ENCODE peak calls at places on chromosomes 6 and 20, in four cellular contexts. G is HepG2, E is K562, Y is SK-N-SH. W is an unnamed sample.

GRCh38 chr20:59933296-59933848 is at the start of gene SYCP2:
- DNase-seq in G (no peak), E (peak), Y (peak), W (no peak)

GRCh38 chr6:101607286-101607685 is 213.8 kb downstream of the GRIK2 start:
- DNase-seq in G (no peak), E (no peak), Y (no peak), W (no peak)

GRCh38 chr6:133741375-133741861 is 147.5 kb upstream of the TCF21 start:
- DNase-seq in G (no peak), E (no peak), Y (no peak), W (no peak)

GRCh38 chr6:155117266-155117665 is 122.2 kb downstream of the TIAM2 start:
- DNase-seq in G (no peak), E (no peak), Y (no peak), W (no peak)

GRCh38 chr20:44615876-44616603 is 33.7 kb downstream of the PKIG start:
- DNase-seq in G (no peak), E (no peak), Y (no peak), W (no peak)

GRCh38 chr20:34948030-34948429 is 7.6 kb downstream of the GSS start:
- DNase-seq in G (no peak), E (no peak), Y (no peak), W (no peak)

GRCh38 chr6:159989882-159990480 is 21.1 kb downstream of the IGF2R start:
- DNase-seq in G (no peak), E (no peak), Y (no peak), W (no peak)

GRCh38 chr20:53128024-53128423 is 155.9 kb downstream of the TSHZ2 start:
- DNase-seq in G (no peak), E (no peak), Y (no peak), W (no peak)

GRCh38 chr20:722822-723644 is 45.3 kb downstream of the SLC52A3 start:
- DNase-seq in G (no peak), E (no peak), Y (no peak), W (no peak)

GRCh38 chr6:146847426-146847825 is 248.7 kb downstream of the ADGB start:
- DNase-seq in G (no peak), E (no peak), Y (no peak), W (no peak)

GRCh38 chr6:19444481-19444880 is 392.7 kb upstream of the ID4 start:
- DNase-seq in G (no peak), E (no peak), Y (no peak), W (no peak)

GRCh38 chr20:11511816-11512215 is 405.9 kb upstream of the BTBD3 start:
- DNase-seq in G (no peak), E (no peak), Y (no peak), W (peak)

GRCh38 chr6:15184441-15184861 is 61.4 kb upstream of the JARID2 start:
- DNase-seq in G (no peak), E (no peak), Y (no peak), W (peak)

GRCh38 chr20:50366270-50367103 is 143.7 kb upstream of the PTPN1 start:
- DNase-seq in G (peak), E (no peak), Y (peak), W (no peak)

GRCh38 chr6:156980515-156980914 is 203.3 kb downstream of the ARID1B start:
- DNase-seq in G (no peak), E (no peak), Y (peak), W (no peak)

DNA sequence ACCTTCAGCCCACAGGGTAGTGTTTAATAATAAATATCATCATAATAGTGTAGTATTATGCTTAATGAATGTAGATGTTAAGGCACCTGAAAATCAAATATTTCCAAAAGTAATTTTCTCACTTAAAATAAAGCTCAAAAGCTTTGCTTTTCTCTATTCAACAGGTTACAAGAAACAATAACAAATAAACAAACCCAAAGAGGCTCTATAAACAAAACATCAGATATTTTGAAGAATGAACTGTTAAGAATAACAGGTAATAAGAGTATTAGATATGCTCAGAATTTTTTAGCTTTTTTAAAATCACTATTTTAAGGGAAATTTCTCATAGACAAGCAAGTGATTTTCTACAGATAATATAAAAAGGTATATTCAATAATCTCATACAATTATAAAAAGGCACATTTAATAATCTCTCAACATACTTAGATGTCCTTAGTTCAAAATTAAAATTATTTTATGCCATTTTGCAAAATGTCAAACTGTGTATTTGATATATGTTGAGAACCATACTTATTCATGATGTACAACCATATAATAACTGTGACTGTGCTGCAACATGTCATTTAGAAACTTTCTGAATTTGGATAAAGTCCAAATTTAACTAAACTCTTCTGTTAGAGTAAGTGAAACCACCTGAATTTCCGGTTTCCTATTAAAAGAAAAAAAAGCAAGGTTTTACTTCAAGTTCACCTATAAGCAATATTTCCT is 35.8 kb downstream of the PHIP start:
- DNase-seq in G (no peak), E (no peak), Y (no peak), W (peak)
- TF ChIP-seq FOXM1 in G (no peak), E (no peak), Y (no peak), W (peak)

DNA sequence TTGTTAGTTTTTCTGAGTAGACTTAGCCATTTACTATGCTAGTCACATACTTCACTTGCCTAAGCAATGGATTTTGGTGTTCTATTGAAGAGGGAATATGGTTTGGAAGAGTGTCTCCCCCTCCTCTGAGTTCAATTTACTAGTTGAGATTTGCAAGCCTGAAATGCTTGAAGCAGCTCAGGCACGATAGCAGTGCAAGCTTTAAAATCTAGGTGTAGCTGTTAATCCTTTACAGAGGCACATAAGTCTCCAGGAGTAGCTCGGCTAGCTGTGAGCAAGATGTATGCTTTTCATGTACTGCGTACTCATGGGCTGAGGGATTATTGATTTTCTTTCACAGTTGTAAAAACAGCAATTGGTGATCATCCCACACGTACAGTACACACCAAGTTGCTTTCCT is 745 bp downstream of the FLRT3 start:
- DNase-seq in G (peak), E (no peak), Y (no peak), W (no peak)
- TF ChIP-seq CTCF in G (no peak), E (no peak), Y (no peak), W (no peak)

DNA sequence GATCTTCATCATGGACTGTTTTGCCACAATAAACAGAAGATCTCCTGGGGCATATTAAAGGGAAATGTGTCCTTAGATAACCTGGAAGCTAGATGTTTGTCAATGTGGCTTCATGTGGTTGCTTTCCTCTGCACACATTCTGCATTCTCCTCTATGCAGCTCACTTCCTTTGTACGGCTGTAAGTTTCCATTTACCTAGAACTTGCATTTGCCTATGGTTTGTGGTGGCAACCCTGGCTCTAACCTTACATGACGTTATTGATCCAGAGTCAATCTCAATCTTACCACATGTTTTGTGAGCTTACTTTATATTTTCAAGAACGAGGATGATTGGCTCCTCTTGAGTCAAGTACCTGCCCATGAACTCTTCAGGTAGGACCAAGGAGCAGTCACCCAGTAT is 863.1 kb downstream of the MAFB start:
- DNase-seq in G (no peak), E (no peak), Y (no peak), W (peak)
- TF ChIP-seq FOXM1 in G (no peak), E (no peak), Y (no peak), W (no peak)

GRCh38 chr6:139250296-139251274 is 41.2 kb downstream of the TXLNB start:
- DNase-seq in G (peak), E (peak), Y (peak), W (no peak)
- TF ChIP-seq CTCF in G (peak), E (peak), Y (peak), W (peak)

GRCh38 chr6:89940225-89941027 is 46.2 kb downstream of the GJA10 start:
- DNase-seq in G (peak), E (peak), Y (peak), W (peak)

GRCh38 chr6:89939144-89939543 is 44.9 kb downstream of the GJA10 start:
- DNase-seq in G (no peak), E (no peak), Y (no peak), W (no peak)

GRCh38 chr6:89934685-89935366 is 40.6 kb downstream of the GJA10 start:
- DNase-seq in G (no peak), E (peak), Y (peak), W (no peak)

GRCh38 chr6:89936177-89936576 is 41.9 kb downstream of the GJA10 start:
- DNase-seq in G (no peak), E (no peak), Y (no peak), W (no peak)

GRCh38 chr6:89938014-89938413 is 43.7 kb downstream of the GJA10 start:
- DNase-seq in G (no peak), E (no peak), Y (no peak), W (no peak)
- TF ChIP-seq FOXM1 in G (no peak), E (no peak), Y (no peak), W (no peak)

DNA sequence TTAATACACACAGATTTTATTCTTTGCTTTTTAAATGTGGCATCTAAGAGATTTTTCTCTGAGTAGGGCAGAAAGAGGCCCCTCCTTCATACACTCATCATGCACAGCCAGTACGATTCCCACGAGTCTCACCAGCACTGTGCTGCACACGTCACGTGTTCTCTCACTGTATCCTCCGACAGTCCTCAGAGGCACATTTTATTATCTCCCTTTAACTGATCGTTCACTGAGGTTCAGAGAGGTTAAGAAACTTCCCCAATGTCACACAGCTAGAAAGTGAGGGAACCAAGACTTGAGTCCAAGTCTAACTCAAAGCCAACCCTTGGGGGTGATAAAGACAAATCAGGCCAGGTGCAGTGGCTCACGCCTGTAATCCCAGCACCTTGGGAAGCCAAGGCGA is 142.5 kb downstream of the PREX1 start:
- DNase-seq in G (no peak), E (no peak), Y (no peak), W (no peak)
- TF ChIP-seq CTCF in G (no peak), E (no peak), Y (no peak), W (no peak)

GRCh38 chr6:161835426-161836029 is 561.7 kb upstream of the AGPAT4 start:
- DNase-seq in G (peak), E (no peak), Y (peak), W (no peak)

GRCh38 chr6:161838306-161839035 is 564.6 kb upstream of the AGPAT4 start:
- DNase-seq in G (peak), E (no peak), Y (no peak), W (no peak)

GRCh38 chr6:161836643-161837448 is 563.0 kb upstream of the AGPAT4 start:
- DNase-seq in G (peak), E (no peak), Y (no peak), W (no peak)

GRCh38 chr6:161837449-161837735 is 563.5 kb upstream of the AGPAT4 start:
- DNase-seq in G (no peak), E (no peak), Y (no peak), W (no peak)

DNA sequence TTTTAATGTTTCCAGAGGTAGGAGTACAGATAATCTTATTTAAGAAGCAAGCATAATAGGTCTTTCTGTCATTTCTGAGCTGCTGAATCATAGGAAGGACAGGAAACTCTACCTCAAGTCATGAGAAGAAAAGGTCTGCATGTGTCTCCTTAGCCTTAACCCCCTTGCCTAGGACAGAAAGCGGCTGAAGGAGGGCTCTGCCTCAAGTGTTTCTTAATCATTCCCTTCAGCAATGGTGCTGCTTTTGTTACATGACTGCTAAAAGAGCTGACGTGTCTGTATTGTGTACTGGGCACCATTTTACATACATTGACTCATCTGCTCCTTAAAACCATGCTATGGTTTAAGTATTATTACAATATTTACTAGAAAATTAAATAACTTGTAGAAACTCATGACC is 564.0 kb upstream of the AGPAT4 start:
- DNase-seq in G (no peak), E (no peak), Y (no peak), W (no peak)
- TF ChIP-seq FOXM1 in G (no peak), E (no peak), Y (no peak), W (no peak)